ENCODE peak calls at places on chromosome 19, in ten cellular contexts. One of them, this sample, is unnamed.

GRCh38 chr19:53977991-53978731 is 13.3 kb upstream of the CACNG6 start:
- DNase-seq in iPS-NIHi11: peak
- DNase-seq in ovary: no peak
- DNase-seq in cardiac fibroblast: peak
- DNase-seq in H54: peak
- DNase-seq in DMS 273 treated with DMSO at 0.1 percent for 48 hours: no peak
- DNase-seq in substantia nigra: peak
- DNase-seq in AG09319: peak
- DNase-seq in activated T-helper 2 cell treated with anti-CD3 and anti-CD28 coated beads, Interferon-gamma antibody, Interleukin-2, Interleukin-4, amounts not matched to agents 10 μg/mL and 5 μg/mL and 100 μg/mL, durations not matched to agents 14 hours and 24 hours and 36 hours: no peak
- DNase-seq in caudate nucleus: peak
- DNase-seq in this sample: no peak

GRCh38 chr19:3880471-3881271 is at the start of gene ATCAY:
- DNase-seq in iPS-NIHi11: peak
- DNase-seq in ovary: no peak
- DNase-seq in cardiac fibroblast: no peak
- DNase-seq in H54: no peak
- DNase-seq in DMS 273 treated with DMSO at 0.1 percent for 48 hours: peak
- DNase-seq in substantia nigra: no peak
- DNase-seq in AG09319: no peak
- DNase-seq in activated T-helper 2 cell treated with anti-CD3 and anti-CD28 coated beads, Interferon-gamma antibody, Interleukin-2, Interleukin-4, amounts not matched to agents 10 μg/mL and 5 μg/mL and 100 μg/mL, durations not matched to agents 14 hours and 24 hours and 36 hours: no peak
- DNase-seq in caudate nucleus: peak
- DNase-seq in this sample: no peak

GRCh38 chr19:27774337-27774736 is 1438.6 kb downstream of the UQCRFS1 start:
- DNase-seq in iPS-NIHi11: no peak
- DNase-seq in ovary: no peak
- DNase-seq in cardiac fibroblast: peak
- DNase-seq in H54: no peak
- DNase-seq in DMS 273 treated with DMSO at 0.1 percent for 48 hours: no peak
- DNase-seq in substantia nigra: no peak
- DNase-seq in AG09319: no peak
- DNase-seq in activated T-helper 2 cell treated with anti-CD3 and anti-CD28 coated beads, Interferon-gamma antibody, Interleukin-2, Interleukin-4, amounts not matched to agents 10 μg/mL and 5 μg/mL and 100 μg/mL, durations not matched to agents 14 hours and 24 hours and 36 hours: no peak
- DNase-seq in caudate nucleus: no peak
- DNase-seq in this sample: no peak

GRCh38 chr19:39401549-39402416 is 4.9 kb upstream of the ZFP36 start:
- DNase-seq in iPS-NIHi11: no peak
- DNase-seq in ovary: peak
- DNase-seq in cardiac fibroblast: peak
- DNase-seq in H54: no peak
- DNase-seq in DMS 273 treated with DMSO at 0.1 percent for 48 hours: no peak
- DNase-seq in substantia nigra: no peak
- DNase-seq in AG09319: no peak
- DNase-seq in activated T-helper 2 cell treated with anti-CD3 and anti-CD28 coated beads, Interferon-gamma antibody, Interleukin-2, Interleukin-4, amounts not matched to agents 10 μg/mL and 5 μg/mL and 100 μg/mL, durations not matched to agents 14 hours and 24 hours and 36 hours: peak
- DNase-seq in caudate nucleus: no peak
- DNase-seq in this sample: peak

GRCh38 chr19:39125554-39126311 is at the start of gene PAK4:
- DNase-seq in iPS-NIHi11: peak
- DNase-seq in ovary: peak
- DNase-seq in cardiac fibroblast: peak
- DNase-seq in H54: peak
- DNase-seq in DMS 273 treated with DMSO at 0.1 percent for 48 hours: peak
- DNase-seq in substantia nigra: peak
- DNase-seq in AG09319: peak
- DNase-seq in activated T-helper 2 cell treated with anti-CD3 and anti-CD28 coated beads, Interferon-gamma antibody, Interleukin-2, Interleukin-4, amounts not matched to agents 10 μg/mL and 5 μg/mL and 100 μg/mL, durations not matched to agents 14 hours and 24 hours and 36 hours: peak
- DNase-seq in caudate nucleus: peak
- DNase-seq in this sample: peak

GRCh38 chr19:34172661-34173144 is 399 bp downstream of the LSM14A start:
- DNase-seq in iPS-NIHi11: no peak
- DNase-seq in ovary: no peak
- DNase-seq in cardiac fibroblast: no peak
- DNase-seq in H54: peak
- DNase-seq in DMS 273 treated with DMSO at 0.1 percent for 48 hours: no peak
- DNase-seq in substantia nigra: no peak
- DNase-seq in AG09319: no peak
- DNase-seq in activated T-helper 2 cell treated with anti-CD3 and anti-CD28 coated beads, Interferon-gamma antibody, Interleukin-2, Interleukin-4, amounts not matched to agents 10 μg/mL and 5 μg/mL and 100 μg/mL, durations not matched to agents 14 hours and 24 hours and 36 hours: no peak
- DNase-seq in caudate nucleus: no peak
- DNase-seq in this sample: no peak

GRCh38 chr19:5953680-5954213 is 24.2 kb downstream of the RANBP3 start:
- DNase-seq in iPS-NIHi11: no peak
- DNase-seq in ovary: no peak
- DNase-seq in cardiac fibroblast: peak
- DNase-seq in H54: no peak
- DNase-seq in DMS 273 treated with DMSO at 0.1 percent for 48 hours: no peak
- DNase-seq in substantia nigra: no peak
- DNase-seq in AG09319: no peak
- DNase-seq in activated T-helper 2 cell treated with anti-CD3 and anti-CD28 coated beads, Interferon-gamma antibody, Interleukin-2, Interleukin-4, amounts not matched to agents 10 μg/mL and 5 μg/mL and 100 μg/mL, durations not matched to agents 14 hours and 24 hours and 36 hours: peak
- DNase-seq in caudate nucleus: no peak
- DNase-seq in this sample: no peak

GRCh38 chr19:38952395-38953165 is 21.8 kb downstream of the MRPS12 start:
- DNase-seq in iPS-NIHi11: peak
- DNase-seq in ovary: no peak
- DNase-seq in cardiac fibroblast: no peak
- DNase-seq in H54: no peak
- DNase-seq in DMS 273 treated with DMSO at 0.1 percent for 48 hours: no peak
- DNase-seq in substantia nigra: no peak
- DNase-seq in AG09319: no peak
- DNase-seq in activated T-helper 2 cell treated with anti-CD3 and anti-CD28 coated beads, Interferon-gamma antibody, Interleukin-2, Interleukin-4, amounts not matched to agents 10 μg/mL and 5 μg/mL and 100 μg/mL, durations not matched to agents 14 hours and 24 hours and 36 hours: peak
- DNase-seq in caudate nucleus: no peak
- DNase-seq in this sample: no peak

GRCh38 chr19:29665826-29666633 is 769 bp downstream of the PLEKHF1 start:
- DNase-seq in iPS-NIHi11: peak
- DNase-seq in ovary: peak
- DNase-seq in cardiac fibroblast: peak
- DNase-seq in H54: no peak
- DNase-seq in DMS 273 treated with DMSO at 0.1 percent for 48 hours: no peak
- DNase-seq in substantia nigra: no peak
- DNase-seq in AG09319: no peak
- DNase-seq in activated T-helper 2 cell treated with anti-CD3 and anti-CD28 coated beads, Interferon-gamma antibody, Interleukin-2, Interleukin-4, amounts not matched to agents 10 μg/mL and 5 μg/mL and 100 μg/mL, durations not matched to agents 14 hours and 24 hours and 36 hours: no peak
- DNase-seq in caudate nucleus: no peak
- DNase-seq in this sample: peak

GRCh38 chr19:7888145-7888825 is at the start of gene LRRC8E:
- DNase-seq in iPS-NIHi11: peak
- DNase-seq in ovary: no peak
- DNase-seq in cardiac fibroblast: peak
- DNase-seq in H54: peak
- DNase-seq in DMS 273 treated with DMSO at 0.1 percent for 48 hours: no peak
- DNase-seq in substantia nigra: no peak
- DNase-seq in AG09319: no peak
- DNase-seq in activated T-helper 2 cell treated with anti-CD3 and anti-CD28 coated beads, Interferon-gamma antibody, Interleukin-2, Interleukin-4, amounts not matched to agents 10 μg/mL and 5 μg/mL and 100 μg/mL, durations not matched to agents 14 hours and 24 hours and 36 hours: no peak
- DNase-seq in caudate nucleus: no peak
- DNase-seq in this sample: no peak

GRCh38 chr19:54478677-54479266 is 5.7 kb upstream of the CDC42EP5 start:
- DNase-seq in iPS-NIHi11: peak
- DNase-seq in ovary: no peak
- DNase-seq in cardiac fibroblast: peak
- DNase-seq in H54: no peak
- DNase-seq in DMS 273 treated with DMSO at 0.1 percent for 48 hours: no peak
- DNase-seq in substantia nigra: no peak
- DNase-seq in AG09319: no peak
- DNase-seq in activated T-helper 2 cell treated with anti-CD3 and anti-CD28 coated beads, Interferon-gamma antibody, Interleukin-2, Interleukin-4, amounts not matched to agents 10 μg/mL and 5 μg/mL and 100 μg/mL, durations not matched to agents 14 hours and 24 hours and 36 hours: no peak
- DNase-seq in caudate nucleus: no peak
- DNase-seq in this sample: no peak

GRCh38 chr19:55283548-55284393 is at the start of gene BRSK1:
- DNase-seq in iPS-NIHi11: peak
- DNase-seq in ovary: no peak
- DNase-seq in cardiac fibroblast: peak
- DNase-seq in H54: peak
- DNase-seq in DMS 273 treated with DMSO at 0.1 percent for 48 hours: no peak
- DNase-seq in substantia nigra: peak
- DNase-seq in AG09319: peak
- DNase-seq in activated T-helper 2 cell treated with anti-CD3 and anti-CD28 coated beads, Interferon-gamma antibody, Interleukin-2, Interleukin-4, amounts not matched to agents 10 μg/mL and 5 μg/mL and 100 μg/mL, durations not matched to agents 14 hours and 24 hours and 36 hours: peak
- DNase-seq in caudate nucleus: peak
- DNase-seq in this sample: no peak

This sample was measured in coronary artery.